ENCODE peak calls at places on chromosome 12, in nine cellular contexts. R is RWPE1; M is activated CD4-positive, CD25-positive, alpha-beta regulatory T cell treated with anti-CD3 and anti-CD28 coated beads, Interleukin-2, amount 50 U/mL, for 16 hours; C is NCI-H1105 treated with DMSO at 0.1 percent for 48 hours; X is activated CD8-positive, alpha-beta T cell treated with anti-CD3 and anti-CD28 coated beads for 36 hours; D is mammary epithelial cell; Z is fibroblast of mammary gland; W is HFFc6; V is amniotic stem cell. K is an unnamed sample.
A peak's percentile ranks its signal among the peaks of the same experiment; 100 is the strongest.

GRCh38 chr12:71685312-71685906 is 473 bp upstream of the TMEM19 start:
- DNase-seq in R (no peak), M (no peak), C (no peak), X (no peak), D (no peak), Z (no peak), W (no peak), V (no peak), K (no peak)

GRCh38 chr12:56334490-56334793 is 642 bp upstream of the PAN2 start:
- DNase-seq in R (peak; percentile 10), M (no peak), C (no peak), X (no peak), D (no peak), Z (no peak), W (no peak), V (no peak), K (no peak)

GRCh38 chr12:50725011-50725899 is 38.6 kb upstream of the ATF1 start:
- DNase-seq in R (no peak), M (no peak), C (no peak), X (no peak), D (no peak), Z (peak; percentile 37), W (no peak), V (no peak), K (no peak)

GRCh38 chr12:65923228-65923627 is 98.9 kb downstream of the HMGA2 start:
- DNase-seq in R (no peak), M (no peak), C (no peak), X (no peak), D (no peak), Z (no peak), W (no peak), V (no peak), K (no peak)

GRCh38 chr12:112425582-112426382 is 7.0 kb downstream of the PTPN11 start:
- DNase-seq in R (no peak), M (no peak), C (no peak), X (no peak), D (no peak), Z (no peak), W (no peak), V (no peak), K (no peak)

GRCh38 chr12:53066594-53066978 is 12.6 kb downstream of the SPRYD3 start:
- DNase-seq in R (no peak), M (no peak), C (no peak), X (no peak), D (no peak), Z (no peak), W (no peak), V (no peak), K (no peak)

GRCh38 chr12:131235871-131236271 is 282.2 kb downstream of the ADGRD1 start:
- DNase-seq in R (no peak), M (no peak), C (no peak), X (no peak), D (no peak), Z (no peak), W (no peak), V (no peak), K (no peak)

GRCh38 chr12:31961137-31961536 is 1.9 kb downstream of the RESF1 start:
- DNase-seq in R (no peak), M (no peak), C (no peak), X (no peak), D (no peak), Z (no peak), W (no peak), V (no peak), K (no peak)

GRCh38 chr12:94074216-94074969 is 74.0 kb upstream of the PLXNC1 start:
- DNase-seq in R (no peak), M (no peak), C (no peak), X (no peak), D (no peak), Z (peak; percentile 72), W (no peak), V (no peak), K (peak; percentile 51)

GRCh38 chr12:65707051-65707450 is 117.2 kb upstream of the HMGA2 start:
- DNase-seq in R (no peak), M (no peak), C (no peak), X (no peak), D (no peak), Z (no peak), W (no peak), V (no peak), K (no peak)

GRCh38 chr12:95998611-95999300 is 2.6 kb upstream of the HAL start:
- DNase-seq in R (peak; percentile 49), M (peak; percentile 4), C (peak; percentile 74), X (peak; percentile 67), D (peak; percentile 40), Z (peak; percentile 65), W (peak; percentile 27), V (peak; percentile 45), K (peak; percentile 58)

GRCh38 chr12:55676707-55677106 is 31.0 kb downstream of the ITGA7 start:
- DNase-seq in R (no peak), M (no peak), C (no peak), X (no peak), D (no peak), Z (peak; percentile 37), W (no peak), V (no peak), K (no peak)

GRCh38 chr12:89848732-89849131 is 140.1 kb upstream of the ATP2B1 start:
- DNase-seq in R (no peak), M (no peak), C (no peak), X (no peak), D (no peak), Z (no peak), W (no peak), V (no peak), K (no peak)

GRCh38 chr12:45718306-45718705 is 11.2 kb upstream of the ARID2 start:
- DNase-seq in R (no peak), M (no peak), C (no peak), X (no peak), D (no peak), Z (no peak), W (no peak), V (no peak), K (no peak)

GRCh38 chr12:94427520-94428381 is 31.9 kb downstream of the CEP83 start:
- DNase-seq in R (no peak), M (no peak), C (peak; percentile 95), X (no peak), D (peak; percentile 2), Z (peak; percentile 78), W (peak; percentile 43), V (no peak), K (peak; percentile 43)

GRCh38 chr12:10213168-10214130 is 772 bp downstream of the GABARAPL1 start:
- DNase-seq in R (peak; percentile 48), M (peak; percentile 63), C (peak; percentile 67), X (peak; percentile 92), D (peak; percentile 70), Z (peak; percentile 91), W (peak; percentile 80), V (no peak), K (peak; percentile 82)

GRCh38 chr12:94534761-94535613 is 75.3 kb upstream of the CEP83 start:
- DNase-seq in R (no peak), M (no peak), C (no peak), X (no peak), D (no peak), Z (no peak), W (no peak), V (no peak), K (no peak)

GRCh38 chr12:122099856-122100255 is 21.3 kb downstream of the MLXIP start:
- DNase-seq in R (no peak), M (no peak), C (no peak), X (no peak), D (no peak), Z (no peak), W (no peak), V (no peak), K (no peak)

GRCh38 chr12:54526800-54527630 is 22.4 kb upstream of the PDE1B start:
- DNase-seq in R (peak; percentile 24), M (no peak), C (peak; percentile 3), X (peak; percentile 70), D (peak; percentile 14), Z (peak; percentile 50), W (peak; percentile 17), V (no peak), K (peak; percentile 50)

GRCh38 chr12:46149905-46150304 is 118.9 kb downstream of the SLC38A1 start:
- DNase-seq in R (no peak), M (no peak), C (no peak), X (no peak), D (no peak), Z (no peak), W (no peak), V (no peak), K (no peak)

GRCh38 chr12:28640519-28640918 is 450.3 kb downstream of the CCDC91 start:
- DNase-seq in R (no peak), M (no peak), C (no peak), X (no peak), D (no peak), Z (no peak), W (no peak), V (no peak), K (no peak)

GRCh38 chr12:109445224-109445623 is 31.9 kb downstream of the KCTD10 start:
- DNase-seq in R (no peak), M (no peak), C (no peak), X (no peak), D (no peak), Z (peak; percentile 60), W (peak; percentile 86), V (no peak), K (peak; percentile 54)

GRCh38 chr12:104285740-104286537 is 17.6 kb upstream of the EID3 start:
- DNase-seq in R (peak; percentile 77), M (no peak), C (no peak), X (peak; percentile 34), D (peak; percentile 89), Z (no peak), W (peak; percentile 51), V (no peak), K (no peak)

GRCh38 chr12:56916296-56916995 is 17.8 kb downstream of the SDR9C7 start:
- DNase-seq in R (no peak), M (no peak), C (no peak), X (no peak), D (no peak), Z (no peak), W (no peak), V (no peak), K (no peak)

GRCh38 chr12:14810953-14811483 is 3.0 kb downstream of the SMCO3 start:
- DNase-seq in R (peak; percentile 11), M (no peak), C (peak; percentile 23), X (no peak), D (peak; percentile 19), Z (no peak), W (peak; percentile 32), V (no peak), K (peak; percentile 22)

GRCh38 chr12:58419182-58419760 is 477.9 kb downstream of the ATP23 start:
- DNase-seq in R (no peak), M (no peak), C (no peak), X (no peak), D (no peak), Z (no peak), W (no peak), V (no peak), K (no peak)

GRCh38 chr12:43675048-43675904 is 83.3 kb downstream of the PUS7L start:
- DNase-seq in R (no peak), M (no peak), C (no peak), X (no peak), D (no peak), Z (no peak), W (no peak), V (no peak), K (no peak)

GRCh38 chr12:8890313-8891084 is 23.8 kb upstream of the PHC1 start:
- DNase-seq in R (peak; percentile 61), M (peak; percentile 18), C (peak; percentile 18), X (peak; percentile 66), D (peak; percentile 17), Z (peak; percentile 37), W (peak; percentile 22), V (peak; percentile 11), K (peak; percentile 69)

GRCh38 chr12:24698972-24699371 is 249.9 kb downstream of the BCAT1 start:
- DNase-seq in R (no peak), M (no peak), C (no peak), X (no peak), D (no peak), Z (no peak), W (no peak), V (no peak), K (no peak)

GRCh38 chr12:130761537-130762318 is 45.6 kb upstream of the RIMBP2 start:
- DNase-seq in R (peak; percentile 77), M (peak; percentile 18), C (peak; percentile 42), X (peak; percentile 76), D (peak; percentile 37), Z (peak; percentile 42), W (peak; percentile 14), V (peak; percentile 2), K (peak; percentile 89)

GRCh38 chr12:91920276-91920675 is 225.4 kb downstream of the BTG1 start:
- DNase-seq in R (no peak), M (no peak), C (no peak), X (no peak), D (peak; percentile 44), Z (peak; percentile 41), W (peak; percentile 19), V (no peak), K (peak; percentile 17)